ENCODE peak calls at places on chromosomes 7 and 10, in eight cellular contexts. F is HAP-1; V is esophagus muscularis mucosa; W is IMR-90; U is activated T-cell treated with anti-CD3 and anti-CD28 coated beads, Interleukin-2, amount 50 U/mL, for 24 hours; B is NCI-H2081; E is T-helper 9 cell; X is NCI-H1105. K is an unnamed sample.
A peak's percentile ranks its signal among the peaks of the same experiment; 100 is the strongest.

GRCh38 chr10:34427911-34428216 is 387.2 kb downstream of the PARD3 start:
- DNase-seq in V (no peak), E (no peak), F (no peak), U (no peak), B (no peak), W (no peak), X (no peak), K (no peak)

GRCh38 chr7:92043637-92044036 is 90.6 kb downstream of the CYP51A1 start:
- DNase-seq in E (no peak), X (no peak), U (no peak), V (no peak), B (no peak), W (no peak), F (no peak), K (no peak)

GRCh38 chr10:16891375-16892313 is 74.4 kb upstream of the RSU1 start:
- DNase-seq in X (no peak), E (peak; percentile 6), F (peak; percentile 48), U (peak; percentile 64), B (no peak), W (peak; percentile 82), V (no peak), K (peak; percentile 96)

GRCh38 chr10:72809033-72809432 is 84.5 kb upstream of the OIT3 start:
- DNase-seq in F (no peak), X (no peak), B (no peak), W (peak; percentile 64), E (no peak), V (no peak), U (no peak), K (peak; percentile 43)

GRCh38 chr7:90119178-90119971 is 34.9 kb upstream of the STEAP1 start:
- DNase-seq in V (no peak), F (no peak), E (no peak), W (peak; percentile 1), X (peak; percentile 62), U (peak; percentile 54), B (peak; percentile 80), K (peak; percentile 23)

GRCh38 chr10:114303556-114303955 is 64.5 kb downstream of the VWA2 start:
- DNase-seq in E (no peak), X (no peak), B (no peak), V (no peak), W (no peak), U (no peak), F (no peak), K (no peak)

GRCh38 chr7:76314042-76314721 is 11.7 kb downstream of the HSPB1 start:
- DNase-seq in W (peak; percentile 89), F (peak; percentile 86), V (peak; percentile 99), B (peak; percentile 93), E (peak; percentile 97), X (peak; percentile 81), U (peak; percentile 98), K (peak; percentile 89)

GRCh38 chr10:63423489-63423888 is 42.3 kb downstream of the JMJD1C start:
- DNase-seq in X (no peak), B (no peak), E (no peak), W (peak; percentile 18), U (no peak), F (no peak), V (no peak), K (no peak)

GRCh38 chr7:148789228-148789627 is 90.5 kb downstream of the CUL1 start:
- DNase-seq in F (no peak), V (no peak), X (no peak), B (no peak), W (no peak), U (no peak), E (no peak), K (no peak)

GRCh38 chr7:15452670-15453069 is 109.1 kb downstream of the AGMO start:
- DNase-seq in X (no peak), V (no peak), W (no peak), B (no peak), U (no peak), E (no peak), F (no peak), K (no peak)

GRCh38 chr7:92632791-92633190 is 42.6 kb upstream of the FAM133B start:
- DNase-seq in V (no peak), B (no peak), X (no peak), W (no peak), F (no peak), E (no peak), U (no peak), K (no peak)

GRCh38 chr7:974172-974571 is 1.2 kb downstream of the COX19 start:
- DNase-seq in X (no peak), U (no peak), F (no peak), B (no peak), V (no peak), E (no peak), W (no peak), K (peak; percentile 20)

GRCh38 chr7:76011437-76011836 is 17.0 kb upstream of the TMEM120A start:
- DNase-seq in V (no peak), E (no peak), B (no peak), U (no peak), F (no peak), X (no peak), W (peak; percentile 90), K (peak; percentile 71)

GRCh38 chr7:40008218-40008815 is 58.3 kb downstream of the CDK13 start:
- DNase-seq in V (no peak), B (no peak), W (peak; percentile 89), X (no peak), E (no peak), U (no peak), F (peak; percentile 36), K (peak; percentile 87)

GRCh38 chr7:110347091-110347490 is 743.8 kb upstream of the LRRN3 start:
- DNase-seq in F (no peak), E (no peak), B (peak; percentile 17), W (peak; percentile 51), V (no peak), X (peak; percentile 36), U (no peak), K (no peak)

GRCh38 chr7:125061776-125062397 is 132.3 kb upstream of the POT1 start:
- DNase-seq in X (no peak), W (peak; percentile 41), U (no peak), B (no peak), F (peak; percentile 73), V (no peak), E (no peak), K (peak; percentile 59)

GRCh38 chr10:68261132-68261856 is 29.4 kb upstream of the ATOH7 start:
- DNase-seq in W (no peak), X (no peak), V (no peak), B (no peak), U (no peak), F (no peak), E (no peak), K (no peak)

GRCh38 chr7:100090527-100091410 is 2.0 kb downstream of the COPS6 start:
- DNase-seq in B (no peak), W (no peak), X (no peak), V (no peak), E (no peak), F (no peak), U (no peak), K (no peak)

GRCh38 chr7:17844514-17845196 is 95.6 kb downstream of the SNX13 start:
- DNase-seq in X (no peak), W (peak; percentile 15), E (no peak), U (no peak), B (no peak), V (no peak), F (peak; percentile 73), K (no peak)

GRCh38 chr7:2791390-2791789 is 52.7 kb downstream of the GNA12 start:
- DNase-seq in V (no peak), U (no peak), X (no peak), F (no peak), W (no peak), E (no peak), B (no peak), K (no peak)

GRCh38 chr7:23759556-23760391 is 49.8 kb downstream of the STK31 start:
- DNase-seq in V (no peak), X (peak; percentile 37), F (peak; percentile 24), W (peak; percentile 3), E (no peak), B (peak; percentile 78), U (no peak), K (no peak)

GRCh38 chr10:90197766-90198165 is 496.4 kb downstream of the KIF20B start:
- DNase-seq in F (no peak), B (no peak), X (no peak), U (no peak), W (peak; percentile 29), V (no peak), E (no peak), K (peak; percentile 84)

GRCh38 chr10:18229839-18230238 is 89.6 kb downstream of the CACNB2 start:
- DNase-seq in X (no peak), B (no peak), E (no peak), V (peak; percentile 7), U (no peak), F (no peak), W (peak; percentile 68), K (peak; percentile 80)

GRCh38 chr10:3710764-3711163 is 74.2 kb downstream of the KLF6 start:
- DNase-seq in V (peak; percentile 53), W (no peak), U (no peak), F (no peak), E (no peak), X (no peak), B (no peak), K (no peak)

GRCh38 chr7:159195926-159196325 is 51.3 kb upstream of the VIPR2 start:
- DNase-seq in B (no peak), F (no peak), W (no peak), V (peak; percentile 53), U (no peak), X (no peak), E (no peak), K (no peak)

GRCh38 chr10:1715821-1716220 is 21.5 kb downstream of the ADARB2 start:
- DNase-seq in X (no peak), F (no peak), U (no peak), W (no peak), E (no peak), B (no peak), V (no peak), K (no peak)

GRCh38 chr10:74548676-74549075 is 277.7 kb upstream of the KAT6B start:
- DNase-seq in X (no peak), U (no peak), B (no peak), E (no peak), F (no peak), W (peak; percentile 7), V (no peak), K (peak; percentile 8)

GRCh38 chr7:3280445-3280844 is 20.6 kb upstream of the SDK1 start:
- DNase-seq in E (no peak), X (no peak), F (no peak), B (no peak), W (peak; percentile 42), V (no peak), U (no peak), K (no peak)

GRCh38 chr10:99444676-99445075 is 14.3 kb upstream of the GOT1 start:
- DNase-seq in X (no peak), V (no peak), U (no peak), E (no peak), B (no peak), W (no peak), F (no peak), K (no peak)

GRCh38 chr10:25639646-25640045 is 294.4 kb upstream of the MYO3A start:
- DNase-seq in E (no peak), B (no peak), W (no peak), F (no peak), U (no peak), X (no peak), V (no peak), K (no peak)

GRCh38 chr7:3159445-3159844 is 115.8 kb upstream of the CARD11 start:
- DNase-seq in E (no peak), B (no peak), F (no peak), V (no peak), X (no peak), U (no peak), W (no peak), K (no peak)

GRCh38 chr10:787933-788651 is 98.6 kb upstream of the DIP2C start:
- DNase-seq in F (no peak), U (no peak), V (peak; percentile 75), E (no peak), B (no peak), X (no peak), W (peak; percentile 62), K (peak; percentile 82)

GRCh38 chr7:139566736-139567646 is 43.5 kb downstream of the CLEC2L start:
- DNase-seq in F (no peak), X (no peak), W (no peak), U (no peak), E (no peak), V (no peak), B (no peak), K (no peak)